ENCODE peak calls at places on chromosome 12, in ten cellular contexts. Q is HCT116; E is GM13976; S is body of pancreas; Y is AG09309; O is activated CD8-positive, alpha-beta T cell treated with anti-CD3 and anti-CD28 coated beads for 36 hours; Z is GM20000; R is WTC11; X is cardiac muscle cell; P is fibroblast of the aortic adventitia. L is an unnamed sample.

GRCh38 chr12:74963304-74963703 is 246.3 kb downstream of the KCNC2 start:
- DNase-seq in Q (no peak), E (no peak), S (no peak), Y (no peak), O (no peak), Z (no peak), R (no peak), X (no peak), P (no peak), L (no peak)

GRCh38 chr12:8544295-8544694 is 3.6 kb upstream of the CLEC4E start:
- DNase-seq in Q (peak; percentile 35), E (peak; percentile 69), S (peak; percentile 66), Y (peak; percentile 17), O (peak; percentile 82), Z (peak; percentile 72), R (peak; percentile 81), X (peak; percentile 80), P (peak; percentile 83), L (peak; percentile 76)

GRCh38 chr12:92624236-92624635 is 78.6 kb upstream of the PLEKHG7 start:
- DNase-seq in Q (no peak), E (no peak), S (no peak), Y (no peak), O (no peak), Z (no peak), R (no peak), X (no peak), P (peak; percentile 24), L (no peak)

GRCh38 chr12:107580750-107581529 is 104.7 kb upstream of the PWP1 start:
- DNase-seq in Q (no peak), E (no peak), S (no peak), Y (no peak), O (no peak), Z (no peak), R (peak; percentile 47), X (peak; percentile 56), P (no peak), L (no peak)

GRCh38 chr12:77667101-77667500 is 163.6 kb upstream of the NAV3 start:
- DNase-seq in Q (no peak), E (no peak), S (no peak), Y (no peak), O (no peak), Z (no peak), R (no peak), X (no peak), P (no peak), L (no peak)

GRCh38 chr12:119869720-119870119 is 7.4 kb downstream of the CIT start:
- DNase-seq in Q (peak; percentile 12), E (no peak), S (no peak), Y (peak; percentile 85), O (no peak), Z (no peak), R (no peak), X (no peak), P (peak; percentile 95), L (no peak)

GRCh38 chr12:78241472-78241871 is 410.8 kb downstream of the NAV3 start:
- DNase-seq in Q (no peak), E (no peak), S (no peak), Y (no peak), O (no peak), Z (no peak), R (no peak), X (no peak), P (no peak), L (no peak)

GRCh38 chr12:57726151-57726883 is 12.2 kb downstream of the AGAP2 start:
- DNase-seq in Q (peak; percentile 72), E (peak; percentile 68), S (peak; percentile 87), Y (peak; percentile 44), O (peak; percentile 62), Z (peak; percentile 55), R (peak; percentile 92), X (peak; percentile 69), P (peak; percentile 82), L (peak; percentile 95)

GRCh38 chr12:31742891-31743290 is 14.1 kb upstream of the AMN1 start:
- DNase-seq in Q (no peak), E (no peak), S (no peak), Y (no peak), O (no peak), Z (no peak), R (no peak), X (no peak), P (no peak), L (no peak)

GRCh38 chr12:47214771-47215170 is 135.0 kb upstream of the AMIGO2 start:
- DNase-seq in Q (no peak), E (no peak), S (no peak), Y (no peak), O (peak; percentile 53), Z (no peak), R (no peak), X (no peak), P (no peak), L (no peak)

GRCh38 chr12:132084681-132085635 is 59.2 kb downstream of the DDX51 start:
- DNase-seq in Q (no peak), E (peak; percentile 86), S (peak; percentile 65), Y (no peak), O (peak; percentile 70), Z (peak; percentile 83), R (peak; percentile 68), X (peak; percentile 85), P (peak; percentile 42), L (peak; percentile 70)

GRCh38 chr12:91057349-91057748 is 475 bp downstream of the KERA start:
- DNase-seq in Q (no peak), E (no peak), S (no peak), Y (no peak), O (no peak), Z (no peak), R (no peak), X (no peak), P (no peak), L (no peak)

GRCh38 chr12:68259318-68259940 is 6.0 kb upstream of the IL22 start:
- DNase-seq in Q (no peak), E (no peak), S (no peak), Y (no peak), O (peak; percentile 63), Z (no peak), R (no peak), X (no peak), P (peak; percentile 66), L (no peak)

GRCh38 chr12:47745485-47746041 is 13.1 kb downstream of the RAPGEF3 start:
- DNase-seq in Q (no peak), E (no peak), S (no peak), Y (no peak), O (no peak), Z (no peak), R (no peak), X (no peak), P (no peak), L (no peak)

GRCh38 chr12:91178139-91178561 is 4.5 kb downstream of the DCN start:
- DNase-seq in Q (no peak), E (no peak), S (no peak), Y (peak; percentile 33), O (no peak), Z (no peak), R (no peak), X (peak; percentile 18), P (peak; percentile 76), L (no peak)

GRCh38 chr12:111766608-111767361 is at the start of gene ALDH2:
- DNase-seq in Q (peak; percentile 6), E (peak; percentile 57), S (peak; percentile 79), Y (no peak), O (peak; percentile 41), Z (peak; percentile 70), R (peak; percentile 89), X (peak; percentile 92), P (peak; percentile 47), L (peak; percentile 79)

GRCh38 chr12:80709811-80710726 is 2.6 kb downstream of the MYF6 start:
- DNase-seq in Q (peak; percentile 4), E (peak; percentile 44), S (no peak), Y (no peak), O (no peak), Z (no peak), R (peak; percentile 62), X (peak; percentile 37), P (no peak), L (no peak)
- TF ChIP-seq CTCF in Q (peak; percentile 87), E (peak; percentile 56), S (no peak), Y (peak; percentile 40), O (peak; percentile 24), Z (peak; percentile 17), R (peak; percentile 58), X (peak; percentile 51), P (peak; percentile 34), L (peak; percentile 37)

GRCh38 chr12:22283508-22283907 is 51.0 kb downstream of the ST8SIA1 start:
- DNase-seq in Q (no peak), E (no peak), S (no peak), Y (no peak), O (no peak), Z (no peak), R (no peak), X (no peak), P (no peak), L (no peak)
- TF ChIP-seq CTCF in Q (peak; percentile 3), E (no peak), S (no peak), Y (no peak), O (no peak), Z (no peak), R (no peak), X (no peak), P (peak; percentile 29), L (no peak)

GRCh38 chr12:95077341-95077740 is 3.9 kb upstream of the NR2C1 start:
- DNase-seq in Q (no peak), E (no peak), S (no peak), Y (no peak), O (no peak), Z (no peak), R (no peak), X (no peak), P (peak; percentile 91), L (no peak)

GRCh38 chr12:95070378-95070777 is 3.0 kb downstream of the NR2C1 start:
- DNase-seq in Q (no peak), E (no peak), S (no peak), Y (no peak), O (no peak), Z (no peak), R (no peak), X (no peak), P (no peak), L (no peak)

GRCh38 chr12:95074766-95075165 is 1.3 kb upstream of the NR2C1 start:
- DNase-seq in Q (no peak), E (no peak), S (no peak), Y (no peak), O (no peak), Z (no peak), R (no peak), X (no peak), P (peak; percentile 79), L (no peak)

GRCh38 chr12:95072900-95073697 is at the start of gene NR2C1:
- DNase-seq in Q (peak; percentile 91), E (peak; percentile 99), S (peak; percentile 95), Y (peak; percentile 71), O (peak; percentile 43), Z (peak; percentile 99), R (peak; percentile 95), X (peak; percentile 96), P (peak; percentile 88), L (peak; percentile 97)

GRCh38 chr12:95073698-95074520 is 491 bp upstream of the NR2C1 start:
- DNase-seq in Q (no peak), E (no peak), S (no peak), Y (no peak), O (peak; percentile 95), Z (no peak), R (no peak), X (no peak), P (no peak), L (no peak)
- TF ChIP-seq CTCF in Q (peak; percentile 88), E (peak; percentile 84), S (peak; percentile 81), Y (peak; percentile 87), O (peak; percentile 82), Z (peak; percentile 86), R (peak; percentile 46), X (peak; percentile 78), P (peak; percentile 86), L (peak; percentile 75)

GRCh38 chr12:88993655-88994054 is 358.6 kb downstream of the DUSP6 start:
- DNase-seq in Q (peak; percentile 63), E (peak; percentile 3), S (no peak), Y (peak; percentile 48), O (no peak), Z (peak; percentile 17), R (no peak), X (peak; percentile 43), P (peak; percentile 87), L (peak; percentile 7)
- TF ChIP-seq CTCF in Q (peak; percentile 30), E (peak; percentile 9), S (peak; percentile 34), Y (peak; percentile 38), O (peak; percentile 29), Z (no peak), R (peak; percentile 45), X (peak; percentile 56), P (peak; percentile 55), L (peak; percentile 40)